ENCODE peak calls at places on chromosomes 7 and 10, in seven cellular contexts. R is sciatic nerve, N is body of pancreas, E is KG1, C is posterior cingulate gyrus, Q is neural crest cell, U is iPS-NIHi11. G is an unnamed sample.

GRCh38 chr7:100679927-100680588 is 6.5 kb downstream of the GNB2 start:
- DNase-seq in Q (no peak), C (no peak), E (no peak), R (no peak), U (peak; percentile 8), N (no peak), G (no peak)

GRCh38 chr10:77428776-77429395 is 208.7 kb downstream of the KCNMA1 start:
- DNase-seq in N (peak; percentile 70), R (no peak), C (no peak), Q (peak; percentile 26), U (peak; percentile 61), E (no peak), G (no peak)

GRCh38 chr10:132422931-132423813 is 26.2 kb downstream of the PWWP2B start:
- DNase-seq in Q (no peak), R (no peak), C (no peak), E (peak; percentile 81), U (no peak), N (no peak), G (no peak)

GRCh38 chr10:662686-663465 is 26.6 kb downstream of the DIP2C start:
- DNase-seq in U (no peak), E (no peak), R (no peak), C (peak; percentile 68), Q (no peak), N (peak; percentile 19), G (no peak)

GRCh38 chr10:31947144-31947926 is 18.7 kb upstream of the ARHGAP12 start:
- DNase-seq in Q (no peak), E (no peak), N (peak; percentile 48), R (no peak), C (no peak), U (peak; percentile 38), G (no peak)

GRCh38 chr10:86815035-86815617 is 58.7 kb downstream of the BMPR1A start:
- DNase-seq in U (no peak), E (no peak), N (no peak), R (no peak), C (no peak), Q (no peak), G (no peak)

GRCh38 chr10:59434463-59435326 is 72.3 kb upstream of the FAM13C start:
- DNase-seq in R (no peak), C (no peak), N (no peak), Q (no peak), E (no peak), U (no peak), G (no peak)

GRCh38 chr7:67917118-67917755 is 920.6 kb downstream of the TYW1 start:
- DNase-seq in R (no peak), U (peak; percentile 38), E (no peak), C (no peak), Q (no peak), N (no peak), G (no peak)

GRCh38 chr10:98748298-98748697 is 301.6 kb upstream of the HPS1 start:
- DNase-seq in N (no peak), Q (peak; percentile 7), C (no peak), U (peak; percentile 39), R (no peak), E (no peak), G (no peak)

GRCh38 chr10:25627606-25628005 is 306.4 kb upstream of the MYO3A start:
- DNase-seq in Q (no peak), U (no peak), C (no peak), N (no peak), E (no peak), R (no peak), G (no peak)

GRCh38 chr7:1539346-1540321 is 9.1 kb downstream of the MAFK start:
- DNase-seq in C (no peak), N (peak; percentile 35), U (no peak), Q (no peak), R (no peak), E (no peak), G (no peak)

GRCh38 chr10:102714621-102715455 is at the start of gene SFXN2:
- DNase-seq in E (no peak), N (peak; percentile 58), C (peak; percentile 75), R (peak; percentile 77), U (no peak), Q (no peak), G (no peak)

GRCh38 chr7:91579837-91580236 is 300.7 kb downstream of the MTERF1 start:
- DNase-seq in U (no peak), E (no peak), N (no peak), C (no peak), R (no peak), Q (no peak), G (no peak)

GRCh38 chr10:10661176-10661575 is 356.5 kb upstream of the CELF2 start:
- DNase-seq in N (no peak), E (no peak), U (no peak), Q (no peak), C (no peak), R (no peak), G (no peak)

GRCh38 chr10:55500931-55501559 is 700.0 kb upstream of the PCDH15 start:
- DNase-seq in E (no peak), U (peak; percentile 54), N (no peak), R (no peak), C (no peak), Q (peak; percentile 33), G (no peak)

GRCh38 chr7:129530881-129531391 is 28.6 kb downstream of the SMKR1 start:
- DNase-seq in U (no peak), E (no peak), R (no peak), Q (no peak), N (no peak), C (no peak), G (no peak)

GRCh38 chr7:114152314-114152938 is 233.6 kb upstream of the PPP1R3A start:
- DNase-seq in Q (no peak), U (peak; percentile 3), N (no peak), R (no peak), C (no peak), E (no peak), G (no peak)

GRCh38 chr7:133275441-133276105 is 22.7 kb downstream of the EXOC4 start:
- DNase-seq in C (no peak), Q (no peak), N (no peak), E (no peak), U (no peak), R (no peak), G (no peak)

GRCh38 chr10:120948889-120949382 is 97.8 kb downstream of the WDR11 start:
- DNase-seq in Q (peak; percentile 79), N (peak; percentile 60), C (peak; percentile 93), E (peak; percentile 26), U (peak; percentile 91), R (peak; percentile 84), G (peak; percentile 70)

GRCh38 chr7:137572071-137572784 is 228.7 kb upstream of the PTN start:
- DNase-seq in R (no peak), Q (no peak), N (no peak), C (no peak), U (no peak), E (no peak), G (no peak)

GRCh38 chr10:3668276-3668960 is 116.6 kb downstream of the KLF6 start:
- DNase-seq in C (no peak), U (peak; percentile 77), Q (no peak), E (no peak), N (peak; percentile 76), R (no peak), G (no peak)

GRCh38 chr7:35846816-35847412 is 46.1 kb downstream of the SEPTIN7 start:
- DNase-seq in N (no peak), C (no peak), E (no peak), U (no peak), Q (no peak), R (no peak), G (no peak)

GRCh38 chr10:119384127-119384526 is 158.4 kb downstream of the RGS10 start:
- DNase-seq in C (peak; percentile 53), Q (no peak), N (no peak), R (no peak), E (no peak), U (no peak), G (no peak)

GRCh38 chr10:117431160-117431559 is 55.9 kb upstream of the PDZD8 start:
- DNase-seq in Q (no peak), E (no peak), U (no peak), N (no peak), C (no peak), R (no peak), G (no peak)

GRCh38 chr7:43039346-43039745 is 73.1 kb upstream of the HECW1 start:
- DNase-seq in C (no peak), U (peak; percentile 43), Q (no peak), R (no peak), N (no peak), E (no peak), G (no peak)

GRCh38 chr10:96288151-96288621 is 16.0 kb upstream of the DNTT start:
- DNase-seq in E (no peak), Q (no peak), U (no peak), N (no peak), C (no peak), R (no peak), G (no peak)

GRCh38 chr10:119001717-119002500 is 27.6 kb upstream of the NANOS1 start:
- DNase-seq in N (no peak), Q (no peak), E (no peak), U (no peak), C (no peak), R (no peak), G (no peak)

G was measured in C1 segment of cervical spinal cord.